ENCODE peak calls at places on chromosomes 4 and X, in nine cellular contexts. O is dorsolateral prefrontal cortex; R is CD4-positive, alpha-beta T cell; F is left lung; P is testis; C is mammary epithelial cell; W is heart left ventricle; K is transverse colon; N is Peyer's patch. X is an unnamed sample.

GRCh38 chr4:6178757-6179156 is 21.6 kb downstream of the JAKMIP1 start:
- DNase-seq in O (no peak), R (no peak), F (no peak), P (no peak), C (no peak), W (no peak), K (no peak), N (no peak), X (no peak)

GRCh38 chr4:81875962-81876650 is 404.4 kb upstream of the RASGEF1B start:
- DNase-seq in O (no peak), R (no peak), F (no peak), P (no peak), C (no peak), W (no peak), K (no peak), N (no peak), X (no peak)

GRCh38 chr4:108144451-108144850 is 24.3 kb downstream of the LEF1 start:
- DNase-seq in O (no peak), R (no peak), F (no peak), P (no peak), C (no peak), W (no peak), K (no peak), N (no peak), X (no peak)

GRCh38 chr4:91488946-91489345 is 814.8 kb upstream of the GRID2 start:
- DNase-seq in O (no peak), R (no peak), F (no peak), P (no peak), C (no peak), W (no peak), K (no peak), N (no peak), X (no peak)

GRCh38 chr4:109979932-109980717 is 67.4 kb downstream of the EGF start:
- DNase-seq in O (no peak), R (no peak), F (no peak), P (no peak), C (peak; percentile 82), W (no peak), K (no peak), N (no peak), X (no peak)

GRCh38 chrX:7067266-7067665 is 80.2 kb upstream of the STS start:
- DNase-seq in O (no peak), R (no peak), F (no peak), P (no peak), C (no peak), W (no peak), K (no peak), N (no peak), X (no peak)

GRCh38 chr4:147741190-147741788 is 9.4 kb downstream of the ARHGAP10 start:
- DNase-seq in O (no peak), R (no peak), F (no peak), P (no peak), C (peak; percentile 29), W (no peak), K (no peak), N (no peak), X (no peak)

GRCh38 chrX:45322820-45323219 is 122.1 kb upstream of the DIPK2B start:
- DNase-seq in O (no peak), R (no peak), F (no peak), P (no peak), C (peak; percentile 46), W (no peak), K (no peak), N (no peak), X (no peak)

GRCh38 chr4:89212666-89213381 is 94.8 kb downstream of the GPRIN3 start:
- DNase-seq in O (no peak), R (no peak), F (no peak), P (no peak), C (peak; percentile 14), W (no peak), K (no peak), N (no peak), X (no peak)

GRCh38 chr4:87093443-87094123 is 126.8 kb downstream of the KLHL8 start:
- DNase-seq in O (no peak), R (peak; percentile 21), F (no peak), P (peak; percentile 45), C (peak; percentile 89), W (peak; percentile 37), K (no peak), N (no peak), X (no peak)

GRCh38 chr4:71860643-71861042 is 76.8 kb upstream of the GC start:
- DNase-seq in O (no peak), R (no peak), F (no peak), P (no peak), C (peak; percentile 11), W (no peak), K (no peak), N (no peak), X (no peak)

GRCh38 chr4:161320377-161320776 is 843.4 kb downstream of the FSTL5 start:
- DNase-seq in O (no peak), R (no peak), F (no peak), P (peak; percentile 28), C (peak; percentile 13), W (no peak), K (no peak), N (no peak), X (no peak)

GRCh38 chrX:2710041-2710471 is 19.0 kb downstream of the CD99 start:
- DNase-seq in O (no peak), R (no peak), F (no peak), P (no peak), C (peak; percentile 92), W (no peak), K (peak; percentile 26), N (peak; percentile 65), X (no peak)

GRCh38 chrX:97402903-97403302 is 519.2 kb downstream of the RPA4 start:
- DNase-seq in O (no peak), R (no peak), F (no peak), P (no peak), C (no peak), W (no peak), K (no peak), N (no peak), X (no peak)

GRCh38 chr4:89242864-89243740 is 64.5 kb downstream of the GPRIN3 start:
- DNase-seq in O (no peak), R (no peak), F (no peak), P (no peak), C (no peak), W (no peak), K (no peak), N (no peak), X (no peak)

DNA sequence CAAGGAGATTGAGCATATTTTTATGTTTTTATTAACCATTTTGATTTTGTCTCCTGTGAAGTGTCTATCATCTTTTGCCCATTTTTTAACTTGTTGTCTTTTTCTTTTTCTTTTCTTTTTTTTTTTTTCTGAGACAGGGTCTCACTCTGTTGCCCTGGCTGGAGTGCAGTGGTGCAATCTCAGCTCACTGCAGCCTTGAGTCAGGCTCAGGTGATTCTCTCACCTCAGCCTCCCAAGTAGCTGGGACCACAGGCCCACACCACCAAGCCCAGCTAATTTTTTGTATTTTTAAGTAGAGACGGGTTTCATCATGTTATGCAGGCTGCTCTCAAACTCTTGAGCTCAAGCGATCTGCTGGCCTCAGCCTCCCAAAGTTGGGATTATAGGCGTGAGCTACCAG is 4.6 kb upstream of the ADD1 start:
- DNase-seq in O (no peak), R (no peak), F (no peak), P (no peak), C (no peak), W (no peak), K (no peak), N (no peak), X (no peak)
- H3K27ac ChIP-seq in O (peak overlapping the region; percentile 89), R (peak overlapping the region; percentile 76), F (no peak overlapping the region), P (no peak overlapping the region), C (no peak overlapping the region), W (no peak overlapping the region), K (peak overlapping the region; percentile 75), N (peak overlapping the region; percentile 25), X (peak overlapping the region; percentile 55)

GRCh38 chrX:77160301-77160700 is 286.9 kb upstream of the FGF16 start:
- DNase-seq in O (no peak), R (peak; percentile 2), F (peak; percentile 31), P (peak; percentile 12), C (no peak), W (no peak), K (no peak), N (no peak), X (no peak)
- TF ChIP-seq CTCF in O (no peak), R (no peak), F (no peak), P (no peak), C (peak; percentile 16), W (no peak), K (no peak), N (no peak), X (peak; percentile 34)

GRCh38 chrX:68758671-68759070 is 70.2 kb upstream of the EFNB1 start:
- DNase-seq in O (no peak), R (no peak), F (no peak), P (no peak), C (no peak), W (no peak), K (no peak), N (no peak), X (no peak)

GRCh38 chrX:68762649-68763268 is 66.1 kb upstream of the EFNB1 start:
- DNase-seq in O (no peak), R (no peak), F (no peak), P (peak; percentile 49), C (no peak), W (no peak), K (no peak), N (no peak), X (no peak)

GRCh38 chrX:68761086-68761485 is 67.7 kb upstream of the EFNB1 start:
- DNase-seq in O (no peak), R (no peak), F (no peak), P (no peak), C (no peak), W (no peak), K (no peak), N (no peak), X (no peak)

DNA sequence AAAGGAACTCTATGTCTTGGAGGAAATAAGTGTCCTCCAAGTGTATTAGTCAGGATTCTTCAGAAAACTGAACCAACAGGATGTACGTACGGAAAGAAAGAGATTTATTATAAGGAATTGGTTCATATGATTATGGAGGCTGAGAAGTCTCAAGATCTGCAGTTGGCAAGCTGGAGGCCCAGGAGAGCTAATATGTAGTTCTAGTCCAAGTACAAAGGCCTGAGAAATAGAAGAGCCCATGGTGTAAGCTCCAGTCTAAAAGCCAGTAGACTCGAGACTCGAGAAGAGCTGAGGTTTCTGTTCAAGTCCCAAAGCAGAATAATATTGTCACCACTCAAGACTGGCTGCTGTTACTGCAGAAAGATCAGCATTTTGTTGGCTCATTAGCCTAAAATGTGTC is 65.3 kb upstream of the EFNB1 start:
- DNase-seq in O (no peak), R (no peak), F (no peak), P (no peak), C (no peak), W (no peak), K (no peak), N (no peak), X (no peak)
- H3K27me3 ChIP-seq in O (peaks cover 38% of the 10 kb centered on the region), R (no peaks in the 10 kb centered on the region), F (no peaks in the 10 kb centered on the region), P (no peaks in the 10 kb centered on the region), C (no peaks in the 10 kb centered on the region), W (no peaks in the 10 kb centered on the region), K (no peaks in the 10 kb centered on the region), N (no peaks in the 10 kb centered on the region), X (no peaks in the 10 kb centered on the region)

DNA sequence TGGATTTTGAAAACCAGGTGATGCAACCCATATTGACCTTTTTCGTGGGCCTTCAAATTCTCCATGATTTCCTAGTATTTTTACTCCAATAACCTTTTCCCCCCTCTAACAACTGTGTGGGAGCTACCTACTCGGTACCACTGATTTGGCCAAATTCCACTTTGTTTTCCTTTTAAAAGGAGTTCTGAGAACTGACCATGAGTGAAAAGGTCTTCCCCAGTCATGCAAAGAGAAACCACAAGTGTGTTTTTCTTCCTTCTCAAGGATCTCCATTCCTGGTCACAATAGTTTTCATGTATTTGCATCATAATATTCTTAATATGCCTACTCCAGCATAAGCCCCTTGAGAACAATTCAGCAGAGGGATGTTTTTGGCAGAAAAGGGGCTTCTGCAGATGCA is 195.3 kb upstream of the ANXA3 start:
- DNase-seq in O (no peak), R (no peak), F (no peak), P (no peak), C (no peak), W (no peak), K (no peak), N (no peak), X (no peak)
- H3K27ac ChIP-seq in O (no peak overlapping the region), R (no peak overlapping the region), F (no peak overlapping the region), P (no peak overlapping the region), C (no peak overlapping the region), W (no peak overlapping the region), K (no peak overlapping the region), N (no peak overlapping the region), X (no peak overlapping the region)

X was measured in left ventricle myocardium inferior.